ENCODE peak calls at places on chromosomes 5 and 9, in eight cellular contexts. One of them, this sample, is unnamed.

GRCh38 chr5:58440882-58441281 is 19.0 kb downstream of the PLK2 start:
- DNase-seq in body of pancreas: no peak
- DNase-seq in astrocyte: no peak
- DNase-seq in IMR-90: no peak
- DNase-seq in brain microvascular endothelial cell: no peak
- DNase-seq in lower lobe of right lung: no peak
- DNase-seq in AG04450: no peak
- DNase-seq in GM23338: no peak
- DNase-seq in this sample: no peak

GRCh38 chr5:7261049-7261448 is 134.9 kb upstream of the ADCY2 start:
- DNase-seq in body of pancreas: peak
- DNase-seq in astrocyte: peak
- DNase-seq in IMR-90: no peak
- DNase-seq in brain microvascular endothelial cell: no peak
- DNase-seq in lower lobe of right lung: no peak
- DNase-seq in AG04450: no peak
- DNase-seq in GM23338: peak
- DNase-seq in this sample: no peak

GRCh38 chr5:126335871-126336270 is 87.3 kb upstream of the GRAMD2B start:
- DNase-seq in body of pancreas: no peak
- DNase-seq in astrocyte: peak
- DNase-seq in IMR-90: peak
- DNase-seq in brain microvascular endothelial cell: no peak
- DNase-seq in lower lobe of right lung: no peak
- DNase-seq in AG04450: no peak
- DNase-seq in GM23338: no peak
- DNase-seq in this sample: no peak

GRCh38 chr9:734831-735511 is 106.5 kb upstream of the DMRT1 start:
- DNase-seq in body of pancreas: no peak
- DNase-seq in astrocyte: peak
- DNase-seq in IMR-90: peak
- DNase-seq in brain microvascular endothelial cell: peak
- DNase-seq in lower lobe of right lung: no peak
- DNase-seq in AG04450: peak
- DNase-seq in GM23338: no peak
- DNase-seq in this sample: peak

GRCh38 chr9:129008986-129009583 is 19.0 kb downstream of the SH3GLB2 start:
- DNase-seq in body of pancreas: no peak
- DNase-seq in astrocyte: no peak
- DNase-seq in IMR-90: no peak
- DNase-seq in brain microvascular endothelial cell: no peak
- DNase-seq in lower lobe of right lung: peak
- DNase-seq in AG04450: no peak
- DNase-seq in GM23338: no peak
- DNase-seq in this sample: no peak

GRCh38 chr9:135070964-135071735 is 16.3 kb upstream of the OLFM1 start:
- DNase-seq in body of pancreas: peak
- DNase-seq in astrocyte: no peak
- DNase-seq in IMR-90: no peak
- DNase-seq in brain microvascular endothelial cell: no peak
- DNase-seq in lower lobe of right lung: no peak
- DNase-seq in AG04450: no peak
- DNase-seq in GM23338: no peak
- DNase-seq in this sample: no peak

GRCh38 chr9:131727184-131727785 is 12.6 kb downstream of the RAPGEF1 start:
- DNase-seq in body of pancreas: no peak
- DNase-seq in astrocyte: peak
- DNase-seq in IMR-90: peak
- DNase-seq in brain microvascular endothelial cell: peak
- DNase-seq in lower lobe of right lung: no peak
- DNase-seq in AG04450: no peak
- DNase-seq in GM23338: no peak
- DNase-seq in this sample: peak

GRCh38 chr5:152406082-152406481 is 1.0 kb upstream of the NMUR2 start:
- DNase-seq in body of pancreas: no peak
- DNase-seq in astrocyte: no peak
- DNase-seq in IMR-90: no peak
- DNase-seq in brain microvascular endothelial cell: no peak
- DNase-seq in lower lobe of right lung: no peak
- DNase-seq in AG04450: no peak
- DNase-seq in GM23338: no peak
- DNase-seq in this sample: no peak

GRCh38 chr5:174818430-174818829 is 94.0 kb downstream of the MSX2 start:
- DNase-seq in body of pancreas: no peak
- DNase-seq in astrocyte: no peak
- DNase-seq in IMR-90: no peak
- DNase-seq in brain microvascular endothelial cell: no peak
- DNase-seq in lower lobe of right lung: no peak
- DNase-seq in AG04450: no peak
- DNase-seq in GM23338: no peak
- DNase-seq in this sample: no peak
- TF ChIP-seq CTCF in body of pancreas: no peak
- TF ChIP-seq CTCF in astrocyte: no peak
- TF ChIP-seq CTCF in IMR-90: no peak
- TF ChIP-seq CTCF in brain microvascular endothelial cell: no peak
- TF ChIP-seq CTCF in lower lobe of right lung: no peak
- TF ChIP-seq CTCF in AG04450: no peak
- TF ChIP-seq CTCF in GM23338: no peak
- TF ChIP-seq CTCF in this sample: no peak

DNA sequence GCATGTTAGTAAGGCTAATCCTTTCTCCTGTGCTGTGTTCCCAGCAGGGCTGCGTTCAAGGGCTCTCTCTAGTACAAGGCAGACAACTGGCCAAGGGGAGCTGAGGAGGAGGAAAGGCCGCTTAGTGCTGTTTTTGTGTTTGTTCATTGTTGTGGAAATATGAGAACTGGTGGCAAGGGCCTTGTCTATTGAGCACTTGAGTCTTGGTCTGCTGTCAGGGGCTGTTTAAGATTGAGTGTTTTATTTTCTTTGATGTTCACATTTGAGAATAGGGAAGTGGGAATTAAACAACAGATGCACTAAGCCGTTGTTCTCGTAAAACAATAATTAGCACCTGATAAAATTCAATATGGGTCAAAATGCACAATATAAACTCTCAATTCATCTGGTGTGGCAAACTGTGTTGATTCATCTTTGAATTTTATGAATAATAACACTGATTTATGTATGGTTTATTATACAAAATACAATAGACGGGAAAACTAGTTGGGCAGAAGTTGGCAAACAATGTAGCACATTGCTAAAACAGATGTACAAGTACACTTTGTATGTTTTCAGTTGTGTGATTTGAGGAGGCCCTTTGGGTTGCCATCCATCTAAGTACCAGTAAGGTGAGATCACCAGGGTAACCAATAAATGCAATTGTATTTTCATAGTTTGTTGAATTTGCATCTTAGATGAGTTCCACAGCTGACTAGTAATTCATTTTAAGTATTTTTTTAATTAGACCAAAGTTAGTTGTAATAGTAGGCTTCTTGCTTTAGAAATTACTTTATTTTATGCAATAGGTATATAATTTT is 97.6 kb upstream of the GRHPR start:
- DNase-seq in body of pancreas: no peak
- DNase-seq in astrocyte: no peak
- DNase-seq in IMR-90: no peak
- DNase-seq in brain microvascular endothelial cell: no peak
- DNase-seq in lower lobe of right lung: no peak
- DNase-seq in AG04450: no peak
- DNase-seq in GM23338: peak
- DNase-seq in this sample: no peak
- H3K27ac ChIP-seq in body of pancreas: no peak
- H3K27ac ChIP-seq in astrocyte: peak
- H3K27ac ChIP-seq in IMR-90: no peak
- H3K27ac ChIP-seq in brain microvascular endothelial cell: no peak
- H3K27ac ChIP-seq in lower lobe of right lung: no peak
- H3K27ac ChIP-seq in AG04450: no peak
- H3K27ac ChIP-seq in GM23338: no peak
- H3K27ac ChIP-seq in this sample: no peak

DNA sequence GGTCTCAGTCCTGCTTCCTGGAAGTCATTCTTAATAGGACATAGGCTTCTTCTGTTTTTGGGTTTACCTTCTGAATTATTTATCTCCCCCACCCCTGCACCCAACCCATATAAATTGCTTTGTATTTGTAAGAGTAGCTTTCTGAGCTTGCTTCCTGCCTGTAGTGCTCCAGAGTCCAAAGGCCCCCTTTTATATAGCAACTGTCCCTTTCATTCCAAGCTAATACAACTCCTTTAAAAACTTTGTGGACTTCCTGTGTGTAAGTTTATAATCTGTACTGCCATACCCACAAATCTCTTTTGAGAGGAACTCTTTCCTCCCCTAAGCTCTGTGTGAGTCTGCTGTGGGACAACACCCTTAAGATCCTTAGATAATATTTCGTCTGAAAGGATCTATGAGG is 7.8 kb downstream of the JAK2 start:
- DNase-seq in body of pancreas: no peak
- DNase-seq in astrocyte: no peak
- DNase-seq in IMR-90: no peak
- DNase-seq in brain microvascular endothelial cell: no peak
- DNase-seq in lower lobe of right lung: no peak
- DNase-seq in AG04450: no peak
- DNase-seq in GM23338: no peak
- DNase-seq in this sample: no peak
- TF ChIP-seq CTCF in body of pancreas: no peak
- TF ChIP-seq CTCF in astrocyte: no peak
- TF ChIP-seq CTCF in IMR-90: no peak
- TF ChIP-seq CTCF in brain microvascular endothelial cell: no peak
- TF ChIP-seq CTCF in lower lobe of right lung: no peak
- TF ChIP-seq CTCF in AG04450: no peak
- TF ChIP-seq CTCF in GM23338: no peak
- TF ChIP-seq CTCF in this sample: no peak

GRCh38 chr9:14350766-14351165 is 36.8 kb upstream of the NFIB start:
- DNase-seq in body of pancreas: no peak
- DNase-seq in astrocyte: no peak
- DNase-seq in IMR-90: no peak
- DNase-seq in brain microvascular endothelial cell: no peak
- DNase-seq in lower lobe of right lung: no peak
- DNase-seq in AG04450: no peak
- DNase-seq in GM23338: no peak
- DNase-seq in this sample: peak

GRCh38 chr9:14349141-14349817 is 35.3 kb upstream of the NFIB start:
- DNase-seq in body of pancreas: no peak
- DNase-seq in astrocyte: no peak
- DNase-seq in IMR-90: no peak
- DNase-seq in brain microvascular endothelial cell: no peak
- DNase-seq in lower lobe of right lung: no peak
- DNase-seq in AG04450: no peak
- DNase-seq in GM23338: no peak
- DNase-seq in this sample: no peak

GRCh38 chr9:14352549-14352948 is 38.6 kb upstream of the NFIB start:
- DNase-seq in body of pancreas: no peak
- DNase-seq in astrocyte: no peak
- DNase-seq in IMR-90: no peak
- DNase-seq in brain microvascular endothelial cell: no peak
- DNase-seq in lower lobe of right lung: no peak
- DNase-seq in AG04450: no peak
- DNase-seq in GM23338: no peak
- DNase-seq in this sample: no peak

GRCh38 chr9:14349818-14350333 is 35.9 kb upstream of the NFIB start:
- DNase-seq in body of pancreas: no peak
- DNase-seq in astrocyte: no peak
- DNase-seq in IMR-90: no peak
- DNase-seq in brain microvascular endothelial cell: no peak
- DNase-seq in lower lobe of right lung: no peak
- DNase-seq in AG04450: no peak
- DNase-seq in GM23338: no peak
- DNase-seq in this sample: no peak

GRCh38 chr9:14351206-14351605 is 37.3 kb upstream of the NFIB start:
- DNase-seq in body of pancreas: no peak
- DNase-seq in astrocyte: no peak
- DNase-seq in IMR-90: no peak
- DNase-seq in brain microvascular endothelial cell: no peak
- DNase-seq in lower lobe of right lung: no peak
- DNase-seq in AG04450: no peak
- DNase-seq in GM23338: no peak
- DNase-seq in this sample: no peak
- H3K27ac ChIP-seq in body of pancreas: no peak
- H3K27ac ChIP-seq in astrocyte: no peak
- H3K27ac ChIP-seq in IMR-90: no peak
- H3K27ac ChIP-seq in brain microvascular endothelial cell: no peak
- H3K27ac ChIP-seq in lower lobe of right lung: peak
- H3K27ac ChIP-seq in AG04450: no peak
- H3K27ac ChIP-seq in GM23338: no peak
- H3K27ac ChIP-seq in this sample: peak

DNA sequence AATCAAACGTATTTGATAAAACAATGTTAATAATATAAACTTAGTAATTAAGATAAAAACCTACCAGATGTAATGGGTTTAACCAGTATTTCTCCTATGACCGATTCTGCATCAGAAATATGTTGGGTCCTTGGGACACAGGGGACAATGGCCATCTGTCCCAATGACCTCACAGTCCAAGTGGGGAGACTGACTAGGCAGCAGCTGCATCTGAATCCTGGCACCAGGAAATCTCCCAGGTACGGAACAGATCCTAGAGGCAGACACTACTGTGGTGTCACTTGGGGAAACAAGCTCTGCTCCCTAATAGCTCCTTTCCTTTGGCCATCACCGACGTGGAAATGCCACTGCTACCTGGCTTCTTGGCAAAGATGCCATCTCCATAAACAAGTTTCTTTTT is 81.8 kb upstream of the SARDH start:
- DNase-seq in body of pancreas: no peak
- DNase-seq in astrocyte: no peak
- DNase-seq in IMR-90: no peak
- DNase-seq in brain microvascular endothelial cell: no peak
- DNase-seq in lower lobe of right lung: no peak
- DNase-seq in AG04450: no peak
- DNase-seq in GM23338: no peak
- DNase-seq in this sample: no peak
- TF ChIP-seq CTCF in body of pancreas: no peak
- TF ChIP-seq CTCF in astrocyte: no peak
- TF ChIP-seq CTCF in IMR-90: no peak
- TF ChIP-seq CTCF in brain microvascular endothelial cell: no peak
- TF ChIP-seq CTCF in lower lobe of right lung: no peak
- TF ChIP-seq CTCF in AG04450: no peak
- TF ChIP-seq CTCF in GM23338: no peak
- TF ChIP-seq CTCF in this sample: no peak

DNA sequence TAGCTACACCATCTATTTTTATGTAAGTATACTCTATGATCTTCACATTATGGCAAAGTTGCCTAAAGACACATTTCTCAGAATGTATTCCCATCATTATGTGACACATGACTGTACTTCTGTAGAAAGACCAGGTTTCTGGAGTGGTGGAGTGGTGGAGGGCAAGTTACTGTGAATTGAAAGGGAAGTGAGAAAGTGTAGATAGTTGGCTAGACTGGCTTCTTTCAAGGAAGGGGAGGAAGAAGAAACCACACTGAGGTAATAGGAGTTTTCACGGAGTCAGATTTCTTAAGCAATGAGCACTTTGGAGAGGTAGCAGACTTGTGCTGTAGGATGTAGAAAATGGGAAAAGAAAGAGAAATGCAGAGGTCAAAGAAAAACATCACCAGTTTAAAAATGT is 50.9 kb upstream of the EQTN start:
- DNase-seq in body of pancreas: no peak
- DNase-seq in astrocyte: no peak
- DNase-seq in IMR-90: no peak
- DNase-seq in brain microvascular endothelial cell: no peak
- DNase-seq in lower lobe of right lung: no peak
- DNase-seq in AG04450: no peak
- DNase-seq in GM23338: no peak
- DNase-seq in this sample: no peak
- H3K27ac ChIP-seq in body of pancreas: no peak
- H3K27ac ChIP-seq in astrocyte: no peak
- H3K27ac ChIP-seq in IMR-90: no peak
- H3K27ac ChIP-seq in brain microvascular endothelial cell: no peak
- H3K27ac ChIP-seq in lower lobe of right lung: peak
- H3K27ac ChIP-seq in AG04450: no peak
- H3K27ac ChIP-seq in GM23338: no peak
- H3K27ac ChIP-seq in this sample: peak

GRCh38 chr5:103333376-103333775 is 74.8 kb downstream of the MACIR start:
- DNase-seq in body of pancreas: no peak
- DNase-seq in astrocyte: no peak
- DNase-seq in IMR-90: no peak
- DNase-seq in brain microvascular endothelial cell: no peak
- DNase-seq in lower lobe of right lung: no peak
- DNase-seq in AG04450: no peak
- DNase-seq in GM23338: no peak
- DNase-seq in this sample: no peak
- TF ChIP-seq CTCF in body of pancreas: no peak
- TF ChIP-seq CTCF in astrocyte: no peak
- TF ChIP-seq CTCF in IMR-90: no peak
- TF ChIP-seq CTCF in brain microvascular endothelial cell: no peak
- TF ChIP-seq CTCF in lower lobe of right lung: no peak
- TF ChIP-seq CTCF in AG04450: no peak
- TF ChIP-seq CTCF in GM23338: no peak
- TF ChIP-seq CTCF in this sample: no peak